ENCODE peak calls at places on chromosomes 2 and 18, in five cellular contexts. B, Q, N, E and S are unnamed samples.

GRCh38 chr2:197137826-197138480 is 172.6 kb downstream of the ANKRD44 start:
- DNase-seq in B (peak; percentile 19), Q (no peak), N (peak; percentile 24), E (no peak), S (no peak)

GRCh38 chr2:50720695-50721314 is 311.1 kb downstream of the NRXN1 start:
- DNase-seq in B (no peak), Q (no peak), N (no peak), E (no peak), S (no peak)

GRCh38 chr2:165648826-165649225 is 145.2 kb downstream of the GALNT3 start:
- DNase-seq in B (no peak), Q (no peak), N (no peak), E (no peak), S (no peak)

GRCh38 chr2:176390276-176390675 is 121.0 kb downstream of the MTX2 start:
- DNase-seq in B (no peak), Q (no peak), N (no peak), E (no peak), S (no peak)

GRCh38 chr2:21256006-21256405 is 132.2 kb downstream of the TDRD15 start:
- DNase-seq in B (no peak), Q (no peak), N (peak; percentile 41), E (no peak), S (no peak)

GRCh38 chr2:33617989-33618388 is 18.9 kb upstream of the FAM98A start:
- DNase-seq in B (no peak), Q (no peak), N (no peak), E (no peak), S (no peak)

GRCh38 chr2:188292446-188293239 is 969 bp downstream of the GULP1 start:
- DNase-seq in B (peak; percentile 23), Q (peak; percentile 83), N (no peak), E (no peak), S (peak; percentile 68)

GRCh38 chr18:77057043-77057442 is 75.5 kb downstream of the MBP start:
- DNase-seq in B (no peak), Q (no peak), N (no peak), E (no peak), S (no peak)

GRCh38 chr2:165293439-165294420 is 54.5 kb downstream of the SCN2A start:
- DNase-seq in B (peak; percentile 66), Q (no peak), N (peak; percentile 87), E (peak; percentile 55), S (peak; percentile 73)

GRCh38 chr2:180077295-180077906 is 70.3 kb upstream of the CWC22 start:
- DNase-seq in B (peak; percentile 27), Q (no peak), N (no peak), E (peak; percentile 5), S (peak; percentile 2)

GRCh38 chr2:25822190-25823117 is 55.8 kb downstream of the ASXL2 start:
- DNase-seq in B (no peak), Q (peak; percentile 51), N (peak; percentile 70), E (peak; percentile 15), S (no peak)

DNA sequence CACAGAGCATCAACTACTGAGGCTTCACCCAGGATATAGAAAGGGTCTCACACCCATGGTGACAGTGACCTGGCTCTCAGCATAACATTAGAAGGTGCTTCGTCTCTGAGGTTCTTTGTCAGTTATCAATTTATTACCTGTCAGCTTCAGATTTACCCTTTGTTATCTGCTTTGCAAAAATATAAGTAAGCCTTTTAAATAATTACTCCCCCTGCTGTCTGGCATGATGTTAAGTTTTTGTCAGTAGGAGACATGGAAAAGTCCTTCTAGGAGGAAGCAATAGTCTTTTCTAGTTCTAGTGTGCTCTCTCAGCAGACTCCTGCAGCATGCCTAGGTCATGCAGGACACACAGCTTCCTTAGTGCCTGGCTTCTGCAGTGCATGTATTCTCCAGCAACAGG is 149.9 kb downstream of the RDH14 start:
- DNase-seq in B (no peak), Q (no peak), N (no peak), E (no peak), S (no peak)
- TF ChIP-seq CTCF in B (no peak), Q (no peak), N (no peak), E (no peak), S (peak; percentile 33)

GRCh38 chr2:10846110-10846861 is 33.7 kb upstream of the PDIA6 start:
- DNase-seq in B (no peak), Q (no peak), N (no peak), E (no peak), S (no peak)
- TF ChIP-seq CTCF in B (no peak), Q (no peak), N (no peak), E (no peak), S (no peak)

GRCh38 chr2:225428360-225428759 is 28.9 kb downstream of the NYAP2 start:
- DNase-seq in B (no peak), Q (no peak), N (no peak), E (no peak), S (no peak)
- TF ChIP-seq CTCF in B (no peak), Q (no peak), N (no peak), E (no peak), S (no peak)

DNA sequence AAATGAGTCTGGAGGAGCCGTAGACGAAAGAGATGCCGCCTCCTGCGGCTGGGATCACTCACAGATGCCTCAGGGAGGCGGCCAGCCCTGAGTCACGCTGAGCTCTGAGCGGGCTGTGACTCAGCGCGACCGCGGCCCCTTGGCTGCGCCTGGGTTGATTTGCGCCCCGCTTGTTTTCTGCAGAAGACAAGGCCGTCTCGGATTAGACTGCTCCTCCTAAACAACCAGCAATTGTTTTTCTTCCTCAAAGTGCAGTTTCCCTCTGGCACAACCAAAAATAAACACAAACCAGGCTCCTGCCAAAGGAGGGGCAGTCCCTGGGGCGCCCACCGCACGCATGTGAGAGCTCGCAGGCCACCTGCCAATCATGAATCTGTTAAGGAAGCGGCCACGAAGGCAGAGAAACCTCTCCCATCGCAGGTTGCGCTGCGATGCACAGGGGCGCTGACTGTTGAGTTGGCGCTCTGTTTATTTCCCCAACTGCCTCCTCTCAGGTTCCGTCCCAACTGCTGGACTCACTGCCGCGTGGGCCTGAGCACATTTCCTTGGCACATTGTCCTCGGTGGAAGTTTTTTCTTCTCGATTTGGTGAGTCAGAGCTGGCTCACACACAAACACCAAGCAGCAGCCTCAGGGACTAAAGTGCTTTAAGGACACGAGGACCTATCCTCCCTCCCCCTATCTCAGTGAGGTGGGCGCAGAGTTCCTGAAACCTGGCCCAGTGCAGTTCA is 85.2 kb upstream of the NDUFV2 start:
- DNase-seq in B (peak; percentile 94), Q (peak; percentile 59), N (peak; percentile 82), E (peak; percentile 79), S (peak; percentile 68)
- TF ChIP-seq CTCF in B (no peak), Q (no peak), N (no peak), E (no peak), S (no peak)

DNA sequence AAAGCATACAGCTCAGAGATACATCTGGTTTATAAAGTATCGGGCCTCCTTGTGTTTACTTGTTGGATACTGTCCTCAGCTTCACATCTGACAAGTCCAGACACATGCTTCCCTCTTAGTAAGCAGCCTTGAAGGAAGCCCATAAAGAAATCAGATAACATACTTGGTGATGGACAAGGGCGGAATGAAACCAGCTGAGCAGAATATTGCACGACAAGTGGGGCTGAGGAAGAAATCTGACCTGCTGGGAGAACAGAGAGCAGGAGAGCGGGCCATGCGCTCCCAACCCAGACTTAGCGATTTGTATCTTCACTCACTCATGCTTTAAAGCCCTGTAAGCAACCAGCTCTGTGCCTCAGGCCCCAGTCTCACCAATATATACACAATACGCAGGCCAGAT is 208.4 kb downstream of the CDH20 start:
- DNase-seq in B (peak; percentile 58), Q (no peak), N (no peak), E (no peak), S (no peak)
- TF ChIP-seq CTCF in B (no peak), Q (no peak), N (no peak), E (no peak), S (no peak)

GRCh38 chr18:34837769-34838194 is 127.7 kb downstream of the DTNA start:
- DNase-seq in B (no peak), Q (no peak), N (no peak), E (no peak), S (no peak)

GRCh38 chr18:34838669-34839068 is 128.6 kb downstream of the DTNA start:
- DNase-seq in B (no peak), Q (no peak), N (no peak), E (no peak), S (no peak)

GRCh38 chr18:34835466-34835865 is 125.4 kb downstream of the DTNA start:
- DNase-seq in B (no peak), Q (no peak), N (no peak), E (no peak), S (no peak)

GRCh38 chr18:34834897-34835296 is 124.8 kb downstream of the DTNA start:
- DNase-seq in B (no peak), Q (no peak), N (peak; percentile 27), E (peak; percentile 5), S (no peak)

GRCh38 chr18:34840416-34840815 is 130.3 kb downstream of the DTNA start:
- DNase-seq in B (no peak), Q (no peak), N (no peak), E (no peak), S (no peak)
- TF ChIP-seq CTCF in B (no peak), Q (no peak), N (no peak), E (no peak), S (no peak)

DNA sequence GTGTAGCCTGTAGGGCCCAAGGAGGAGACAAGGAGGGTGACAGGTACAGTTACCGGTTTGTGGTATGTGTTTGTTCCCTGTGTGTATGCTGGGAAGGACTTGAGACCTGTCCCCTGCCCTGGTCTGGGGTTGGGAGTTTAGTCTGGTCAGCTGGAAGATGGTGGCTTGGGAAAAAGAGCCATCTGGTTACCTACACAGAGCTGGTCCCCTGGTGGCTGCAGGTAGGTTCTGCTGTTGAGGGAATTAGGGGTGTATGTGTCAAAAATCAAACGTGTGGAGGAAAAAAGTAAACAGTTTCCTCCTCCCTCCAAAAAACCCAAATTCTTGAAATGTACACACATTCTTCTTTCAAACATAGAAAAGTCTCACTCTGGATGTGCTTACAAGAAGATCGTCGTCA is 24.3 kb downstream of the PTMA start:
- DNase-seq in B (no peak), Q (no peak), N (no peak), E (no peak), S (no peak)
- TF ChIP-seq CTCF in B (no peak), Q (no peak), N (no peak), E (no peak), S (no peak)

GRCh38 chr2:241137276-241138190 is 11.7 kb downstream of the PASK start:
- DNase-seq in B (no peak), Q (no peak), N (no peak), E (no peak), S (no peak)

GRCh38 chr2:241140445-241140840 is 8.8 kb downstream of the PASK start:
- DNase-seq in B (no peak), Q (no peak), N (no peak), E (no peak), S (no peak)

GRCh38 chr2:241136661-241137260 is 12.5 kb downstream of the PASK start:
- DNase-seq in B (no peak), Q (no peak), N (no peak), E (no peak), S (no peak)

GRCh38 chr2:241139531-241140444 is 9.5 kb downstream of the PASK start:
- DNase-seq in B (no peak), Q (no peak), N (no peak), E (no peak), S (no peak)

DNA sequence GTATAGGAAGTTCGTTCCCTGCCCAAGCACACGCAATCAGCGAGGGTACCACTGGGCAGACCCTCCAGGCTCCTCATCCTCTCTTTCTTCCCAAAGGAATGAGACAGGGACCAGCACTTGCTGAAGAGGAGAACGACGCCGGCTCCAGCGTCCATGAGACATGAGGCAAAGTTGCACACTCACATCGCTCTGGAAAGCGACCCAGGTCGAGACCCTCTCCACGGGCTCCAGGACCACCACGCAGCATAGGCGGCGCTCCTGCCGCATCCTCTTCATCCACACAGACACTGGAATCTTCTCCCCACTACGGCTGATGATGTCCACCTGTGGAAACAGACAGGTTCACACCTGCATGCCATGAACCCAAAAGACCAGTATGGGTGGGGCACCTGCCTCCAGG is 10.8 kb downstream of the PASK start:
- DNase-seq in B (no peak), Q (no peak), N (no peak), E (no peak), S (no peak)
- TF ChIP-seq CTCF in B (no peak), Q (no peak), N (no peak), E (no peak), S (no peak)